ENCODE peak calls at places on chromosomes 13 and 19, in five cellular contexts. Z is spleen, W is right atrium auricular region, V is tibial nerve, N is GM20000. F is an unnamed sample.
A peak's percentile ranks its signal among the peaks of the same experiment; 100 is the strongest.

GRCh38 chr19:57803594-57804325 is 11.0 kb downstream of the ZNF552 start:
- DNase-seq in Z (no peak), N (no peak), V (no peak), W (no peak), F (no peak)

GRCh38 chr13:94351292-94352000 is 128.0 kb downstream of the DCT start:
- DNase-seq in W (no peak), V (no peak), Z (no peak), N (no peak), F (no peak)

GRCh38 chr13:71320452-71320851 is 546.6 kb downstream of the DACH1 start:
- DNase-seq in Z (peak; percentile 31), N (peak; percentile 16), W (no peak), V (no peak), F (no peak)

GRCh38 chr13:37984357-37984756 is 114.8 kb upstream of the TRPC4 start:
- DNase-seq in W (no peak), Z (no peak), N (no peak), V (no peak), F (no peak)

GRCh38 chr13:48983331-48983730 is 7.6 kb downstream of the FNDC3A start:
- DNase-seq in V (no peak), N (no peak), W (no peak), Z (no peak), F (no peak)

GRCh38 chr13:112740502-112741131 is 50.8 kb downstream of the ATP11A start:
- DNase-seq in V (peak; percentile 86), Z (peak; percentile 73), N (no peak), W (peak; percentile 84), F (no peak)

GRCh38 chr19:48873476-48874308 is 1.5 kb downstream of the PPP1R15A start:
- DNase-seq in W (no peak), N (no peak), Z (no peak), V (peak; percentile 22), F (no peak)

GRCh38 chr13:32267836-32268439 is 47.2 kb downstream of the ZAR1L start:
- DNase-seq in W (no peak), N (peak; percentile 27), V (no peak), Z (no peak), F (no peak)

GRCh38 chr13:80558074-80558473 is 217.1 kb upstream of the SPRY2 start:
- DNase-seq in V (no peak), Z (no peak), N (no peak), W (no peak), F (no peak)

GRCh38 chr13:98254541-98254940 is 77.5 kb upstream of the RNF113B start:
- DNase-seq in W (no peak), N (no peak), V (no peak), Z (no peak), F (no peak)

GRCh38 chr13:40192516-40193257 is 473.8 kb downstream of the FOXO1 start:
- DNase-seq in W (no peak), V (no peak), Z (no peak), N (no peak), F (peak; percentile 60)

GRCh38 chr13:40789275-40790231 is at the start of gene SLC25A15:
- DNase-seq in W (peak; percentile 69), N (peak; percentile 95), Z (peak; percentile 95), V (no peak), F (peak; percentile 94)

GRCh38 chr19:7540761-7541480 is 5.4 kb downstream of the PNPLA6 start:
- DNase-seq in Z (no peak), W (no peak), V (no peak), N (no peak), F (peak; percentile 83)

GRCh38 chr13:111572956-111573355 is 252.5 kb downstream of the TEX29 start:
- DNase-seq in V (no peak), Z (peak; percentile 57), W (no peak), N (no peak), F (no peak)

GRCh38 chr13:84605927-84606326 is 723.7 kb upstream of the SLITRK1 start:
- DNase-seq in Z (no peak), W (no peak), N (no peak), V (no peak), F (no peak)
- TF ChIP-seq CTCF in Z (no peak), W (no peak), N (no peak), V (no peak), F (no peak)

DNA sequence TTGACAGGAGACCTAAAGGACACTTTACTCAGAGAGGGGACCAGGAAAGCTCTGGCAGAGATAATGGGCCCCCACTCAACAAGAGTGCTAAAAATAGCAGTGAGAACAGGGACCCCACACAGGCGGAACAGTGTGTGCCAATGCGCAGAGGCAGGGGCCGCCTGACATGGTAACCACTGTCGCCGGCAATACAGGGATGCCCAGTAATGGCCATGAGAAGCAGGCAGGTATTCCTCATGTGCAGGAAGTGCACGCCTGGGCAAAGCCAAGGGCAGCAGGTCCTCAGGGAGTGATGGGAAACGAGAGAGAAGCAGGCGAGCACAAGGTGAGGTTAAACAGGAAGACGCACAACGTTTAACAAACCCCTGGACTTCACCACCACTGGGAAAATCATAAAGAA is 757.1 kb downstream of the LIG4 start:
- DNase-seq in W (no peak), Z (no peak), V (no peak), N (no peak), F (no peak)
- TF ChIP-seq CTCF in W (no peak), Z (no peak), V (no peak), N (no peak), F (no peak)

GRCh38 chr19:11224429-11224828 is 15.0 kb upstream of the ANGPTL8 start:
- DNase-seq in V (no peak), Z (no peak), N (no peak), W (no peak), F (no peak)

GRCh38 chr19:11226716-11227166 is 12.7 kb upstream of the ANGPTL8 start:
- DNase-seq in W (no peak), V (no peak), N (no peak), Z (no peak), F (no peak)

GRCh38 chr19:11225815-11226214 is 13.6 kb upstream of the ANGPTL8 start:
- DNase-seq in Z (no peak), V (no peak), N (no peak), W (no peak), F (no peak)

GRCh38 chr19:11225172-11225571 is 14.2 kb upstream of the ANGPTL8 start:
- DNase-seq in W (peak; percentile 68), N (no peak), V (no peak), Z (no peak), F (no peak)

DNA sequence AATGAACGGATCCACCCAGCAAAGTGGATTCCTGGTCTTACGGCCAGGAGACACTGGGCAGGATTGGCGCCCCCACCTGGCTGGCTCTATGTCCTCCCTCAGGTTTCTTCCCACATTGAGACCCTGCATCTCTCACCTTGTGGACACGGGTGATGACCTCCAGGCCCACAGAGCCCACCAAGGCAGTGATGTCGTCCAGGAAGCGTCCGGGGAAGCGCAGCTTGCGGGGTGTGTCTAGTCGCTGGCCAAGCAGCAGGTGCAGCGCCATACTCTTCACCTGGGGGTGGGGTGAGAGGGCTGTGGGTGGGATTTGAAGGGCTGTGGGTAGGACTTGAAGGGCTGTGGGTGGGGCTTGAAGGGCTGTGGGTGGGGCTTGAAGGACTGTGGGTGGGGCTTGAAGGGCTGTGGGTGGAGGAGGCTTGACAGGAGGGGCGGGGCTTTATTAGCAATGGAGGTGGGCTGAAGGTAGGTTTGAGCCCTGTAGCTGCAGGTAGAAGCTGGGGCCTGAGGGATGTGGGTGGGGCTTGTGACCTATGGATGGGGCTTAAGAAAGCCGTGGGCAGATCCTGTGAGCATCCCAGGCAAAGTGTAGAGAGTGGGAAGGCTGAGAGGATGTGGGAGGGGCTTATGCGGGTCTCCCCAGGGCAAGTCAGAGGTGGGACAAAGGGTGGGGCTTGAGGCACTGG is 12.1 kb upstream of the ANGPTL8 start:
- DNase-seq in W (no peak), N (no peak), V (no peak), Z (no peak), F (no peak)
- TF ChIP-seq CTCF in W (no peak), N (no peak), V (no peak), Z (no peak), F (peak; percentile 11)

GRCh38 chr13:33696530-33696929 is 121.4 kb upstream of the RFC3 start:
- DNase-seq in V (no peak), N (no peak), Z (no peak), W (no peak), F (no peak)

GRCh38 chr13:33690321-33690720 is 127.6 kb upstream of the RFC3 start:
- DNase-seq in W (no peak), Z (no peak), V (no peak), N (no peak), F (no peak)

GRCh38 chr13:33691980-33692379 is 126.0 kb upstream of the RFC3 start:
- DNase-seq in N (no peak), V (no peak), Z (no peak), W (no peak), F (no peak)

GRCh38 chr13:33694546-33694945 is 123.4 kb upstream of the RFC3 start:
- DNase-seq in N (no peak), V (no peak), W (no peak), Z (no peak), F (no peak)

DNA sequence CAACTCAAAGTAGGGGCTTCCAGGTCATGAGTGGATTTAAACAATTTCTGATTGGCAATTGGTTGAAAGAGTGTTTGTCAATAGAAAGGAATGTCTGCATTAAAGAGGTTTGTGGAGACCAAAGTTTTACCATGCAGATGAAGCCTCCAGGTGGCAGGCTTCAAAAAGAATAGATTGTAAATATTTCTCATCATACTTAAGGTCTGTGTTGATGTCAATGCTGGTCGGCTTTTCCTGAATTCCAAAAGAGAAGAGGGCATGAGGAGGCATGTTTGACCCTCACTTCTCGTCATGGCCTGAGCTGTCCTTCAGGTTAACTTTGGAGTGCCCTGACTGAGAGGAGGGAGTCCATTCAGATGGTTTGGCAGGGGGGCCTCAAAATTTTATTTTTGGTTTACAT is 125.4 kb upstream of the RFC3 start:
- DNase-seq in V (no peak), W (no peak), N (no peak), Z (no peak), F (no peak)
- TF ChIP-seq CTCF in V (no peak), W (no peak), N (no peak), Z (no peak), F (no peak)

GRCh38 chr19:42547927-42548326 is 19.6 kb upstream of the CEACAM1 start:
- DNase-seq in N (peak; percentile 0), W (no peak), V (no peak), Z (no peak), F (no peak)
- TF ChIP-seq CTCF in N (no peak), W (no peak), V (no peak), Z (no peak), F (no peak)

DNA sequence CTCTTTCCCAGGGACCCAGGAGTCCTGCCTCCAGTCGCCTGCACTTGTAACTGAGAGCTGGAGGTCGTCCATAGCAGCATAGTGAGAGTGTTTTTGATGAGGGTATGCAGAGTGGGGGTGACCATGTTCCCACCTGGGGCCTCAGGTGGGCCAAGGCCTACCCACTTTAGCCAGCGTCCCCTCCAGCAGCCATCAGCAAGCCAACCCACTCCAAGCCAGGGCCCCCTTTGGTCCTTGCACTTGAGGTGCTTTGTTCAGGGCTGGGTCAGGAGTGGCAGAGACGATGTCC is 11.9 kb upstream of the SMG9 start:
- DNase-seq in N (no peak), Z (no peak), W (no peak), V (no peak), F (no peak)
- TF ChIP-seq CTCF in N (no peak), Z (no peak), W (no peak), V (no peak), F (no peak)

GRCh38 chr13:114037674-114038073 is 63.8 kb upstream of the C13orf46 start:
- DNase-seq in N (no peak), W (no peak), V (no peak), Z (no peak), F (no peak)

GRCh38 chr13:114033541-114034315 is 59.9 kb upstream of the C13orf46 start:
- DNase-seq in V (no peak), N (no peak), W (no peak), Z (no peak), F (no peak)

GRCh38 chr13:114035186-114035582 is 61.3 kb upstream of the C13orf46 start:
- DNase-seq in V (no peak), Z (no peak), W (no peak), N (no peak), F (no peak)

GRCh38 chr13:114034481-114034891 is 60.6 kb upstream of the C13orf46 start:
- DNase-seq in V (no peak), Z (no peak), W (no peak), N (no peak), F (no peak)

GRCh38 chr13:114035583-114036501 is 62.0 kb upstream of the C13orf46 start:
- DNase-seq in Z (no peak), W (peak; percentile 72), V (peak; percentile 50), N (no peak), F (no peak)
- TF ChIP-seq CTCF in Z (no peak), W (no peak), V (no peak), N (no peak), F (no peak)

F was measured in osteocyte.